ENCODE peak calls at places on chromosome 11, in ten cellular contexts. One of them, this sample, is unnamed.

GRCh38 chr11:65355776-65356393 is 1.3 kb downstream of the TIGD3 start:
- DNase-seq in heart left ventricle: no peak
- DNase-seq in lower lobe of right lung: peak
- DNase-seq in osteoblast: peak
- DNase-seq in IMR-90: peak
- DNase-seq in colonic mucosa: peak
- DNase-seq in AG04450: no peak
- DNase-seq in OCI-LY7: no peak
- DNase-seq in cardiac fibroblast: peak
- DNase-seq in lower leg skin: peak
- DNase-seq in this sample: no peak

GRCh38 chr11:91792779-91793262 is 431.8 kb upstream of the FAT3 start:
- DNase-seq in heart left ventricle: no peak
- DNase-seq in lower lobe of right lung: no peak
- DNase-seq in osteoblast: no peak
- DNase-seq in IMR-90: no peak
- DNase-seq in colonic mucosa: no peak
- DNase-seq in AG04450: no peak
- DNase-seq in OCI-LY7: no peak
- DNase-seq in cardiac fibroblast: no peak
- DNase-seq in lower leg skin: no peak
- DNase-seq in this sample: no peak

GRCh38 chr11:69211540-69212120 is 55.9 kb downstream of the SMIM38 start:
- DNase-seq in heart left ventricle: no peak
- DNase-seq in lower lobe of right lung: no peak
- DNase-seq in osteoblast: peak
- DNase-seq in IMR-90: no peak
- DNase-seq in colonic mucosa: no peak
- DNase-seq in AG04450: no peak
- DNase-seq in OCI-LY7: no peak
- DNase-seq in cardiac fibroblast: no peak
- DNase-seq in lower leg skin: peak
- DNase-seq in this sample: no peak

GRCh38 chr11:106424111-106424510 is 346.6 kb downstream of the AASDHPPT start:
- DNase-seq in heart left ventricle: no peak
- DNase-seq in lower lobe of right lung: no peak
- DNase-seq in osteoblast: no peak
- DNase-seq in IMR-90: peak
- DNase-seq in colonic mucosa: no peak
- DNase-seq in AG04450: peak
- DNase-seq in OCI-LY7: no peak
- DNase-seq in cardiac fibroblast: peak
- DNase-seq in lower leg skin: no peak
- DNase-seq in this sample: peak

GRCh38 chr11:70034740-70035365 is 43.3 kb upstream of the ANO1 start:
- DNase-seq in heart left ventricle: no peak
- DNase-seq in lower lobe of right lung: no peak
- DNase-seq in osteoblast: no peak
- DNase-seq in IMR-90: no peak
- DNase-seq in colonic mucosa: peak
- DNase-seq in AG04450: no peak
- DNase-seq in OCI-LY7: no peak
- DNase-seq in cardiac fibroblast: no peak
- DNase-seq in lower leg skin: peak
- DNase-seq in this sample: no peak

GRCh38 chr11:17927643-17928343 is 85.1 kb downstream of the SERGEF start:
- DNase-seq in heart left ventricle: no peak
- DNase-seq in lower lobe of right lung: no peak
- DNase-seq in osteoblast: no peak
- DNase-seq in IMR-90: peak
- DNase-seq in colonic mucosa: no peak
- DNase-seq in AG04450: peak
- DNase-seq in OCI-LY7: no peak
- DNase-seq in cardiac fibroblast: peak
- DNase-seq in lower leg skin: no peak
- DNase-seq in this sample: peak

GRCh38 chr11:122258446-122258994 is 142.5 kb upstream of the BLID start:
- DNase-seq in heart left ventricle: no peak
- DNase-seq in lower lobe of right lung: no peak
- DNase-seq in osteoblast: no peak
- DNase-seq in IMR-90: no peak
- DNase-seq in colonic mucosa: no peak
- DNase-seq in AG04450: no peak
- DNase-seq in OCI-LY7: no peak
- DNase-seq in cardiac fibroblast: no peak
- DNase-seq in lower leg skin: no peak
- DNase-seq in this sample: no peak

GRCh38 chr11:134539285-134539684 is 127.2 kb upstream of the B3GAT1 start:
- DNase-seq in heart left ventricle: no peak
- DNase-seq in lower lobe of right lung: no peak
- DNase-seq in osteoblast: no peak
- DNase-seq in IMR-90: no peak
- DNase-seq in colonic mucosa: no peak
- DNase-seq in AG04450: no peak
- DNase-seq in OCI-LY7: no peak
- DNase-seq in cardiac fibroblast: no peak
- DNase-seq in lower leg skin: peak
- DNase-seq in this sample: no peak

GRCh38 chr11:64801591-64802369 is 1.2 kb downstream of the MAP4K2 start:
- DNase-seq in heart left ventricle: no peak
- DNase-seq in lower lobe of right lung: no peak
- DNase-seq in osteoblast: peak
- DNase-seq in IMR-90: no peak
- DNase-seq in colonic mucosa: no peak
- DNase-seq in AG04450: no peak
- DNase-seq in OCI-LY7: peak
- DNase-seq in cardiac fibroblast: no peak
- DNase-seq in lower leg skin: no peak
- DNase-seq in this sample: no peak

GRCh38 chr11:12668166-12668565 is 6.1 kb upstream of the TEAD1 start:
- DNase-seq in heart left ventricle: no peak
- DNase-seq in lower lobe of right lung: no peak
- DNase-seq in osteoblast: no peak
- DNase-seq in IMR-90: no peak
- DNase-seq in colonic mucosa: no peak
- DNase-seq in AG04450: no peak
- DNase-seq in OCI-LY7: no peak
- DNase-seq in cardiac fibroblast: no peak
- DNase-seq in lower leg skin: no peak
- DNase-seq in this sample: no peak

GRCh38 chr11:68903288-68903630 is 373 bp downstream of the MRPL21 start:
- DNase-seq in heart left ventricle: no peak
- DNase-seq in lower lobe of right lung: no peak
- DNase-seq in osteoblast: no peak
- DNase-seq in IMR-90: no peak
- DNase-seq in colonic mucosa: no peak
- DNase-seq in AG04450: no peak
- DNase-seq in OCI-LY7: no peak
- DNase-seq in cardiac fibroblast: peak
- DNase-seq in lower leg skin: no peak
- DNase-seq in this sample: no peak

GRCh38 chr11:69218271-69218682 is 62.5 kb downstream of the SMIM38 start:
- DNase-seq in heart left ventricle: no peak
- DNase-seq in lower lobe of right lung: no peak
- DNase-seq in osteoblast: peak
- DNase-seq in IMR-90: peak
- DNase-seq in colonic mucosa: no peak
- DNase-seq in AG04450: no peak
- DNase-seq in OCI-LY7: no peak
- DNase-seq in cardiac fibroblast: no peak
- DNase-seq in lower leg skin: peak
- DNase-seq in this sample: peak

GRCh38 chr11:61083601-61084147 is 18.6 kb upstream of the CD5 start:
- DNase-seq in heart left ventricle: no peak
- DNase-seq in lower lobe of right lung: no peak
- DNase-seq in osteoblast: no peak
- DNase-seq in IMR-90: no peak
- DNase-seq in colonic mucosa: no peak
- DNase-seq in AG04450: no peak
- DNase-seq in OCI-LY7: no peak
- DNase-seq in cardiac fibroblast: no peak
- DNase-seq in lower leg skin: no peak
- DNase-seq in this sample: no peak

GRCh38 chr11:115653926-115654325 is 149.7 kb upstream of the CADM1 start:
- DNase-seq in heart left ventricle: peak
- DNase-seq in lower lobe of right lung: no peak
- DNase-seq in osteoblast: peak
- DNase-seq in IMR-90: no peak
- DNase-seq in colonic mucosa: peak
- DNase-seq in AG04450: no peak
- DNase-seq in OCI-LY7: no peak
- DNase-seq in cardiac fibroblast: no peak
- DNase-seq in lower leg skin: no peak
- DNase-seq in this sample: peak

DNA sequence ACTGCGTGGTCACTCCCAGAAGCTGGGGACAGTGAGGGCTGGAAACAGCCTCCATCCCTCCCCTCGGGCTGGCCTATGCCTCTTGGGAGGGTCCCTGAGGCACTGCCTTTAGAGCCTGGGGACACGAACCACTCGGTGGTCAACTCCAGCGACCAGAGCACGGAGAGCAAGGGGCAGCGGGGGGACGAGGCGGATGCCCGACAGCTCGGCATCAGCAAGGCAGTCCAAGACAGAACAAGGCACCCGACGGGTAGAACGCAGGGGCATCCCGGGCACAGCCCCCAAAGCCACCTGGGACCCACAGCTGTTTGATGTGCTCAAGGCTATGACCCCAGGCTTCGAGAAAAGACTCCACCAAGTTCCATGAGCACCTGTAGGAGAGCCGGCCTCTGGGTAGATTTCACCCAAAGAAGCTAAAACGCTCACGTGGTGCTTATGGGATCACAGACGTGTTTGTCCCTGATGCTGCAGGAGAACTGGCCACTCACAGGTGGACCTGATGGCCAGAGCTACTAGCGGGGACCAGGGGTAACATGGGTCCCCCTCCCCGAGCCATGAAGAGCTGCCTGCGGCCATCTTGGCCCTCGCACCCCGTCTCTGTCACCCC is 510 bp upstream of the LSP1 start:
- DNase-seq in heart left ventricle: no peak
- DNase-seq in lower lobe of right lung: no peak
- DNase-seq in osteoblast: no peak
- DNase-seq in IMR-90: no peak
- DNase-seq in colonic mucosa: no peak
- DNase-seq in AG04450: no peak
- DNase-seq in OCI-LY7: no peak
- DNase-seq in cardiac fibroblast: no peak
- DNase-seq in lower leg skin: no peak
- DNase-seq in this sample: no peak
- H3K4me3 ChIP-seq in heart left ventricle: peak
- H3K4me3 ChIP-seq in lower lobe of right lung: peak
- H3K4me3 ChIP-seq in osteoblast: no peak
- H3K4me3 ChIP-seq in IMR-90: no peak
- H3K4me3 ChIP-seq in colonic mucosa: peak
- H3K4me3 ChIP-seq in AG04450: no peak
- H3K4me3 ChIP-seq in OCI-LY7: peak
- H3K4me3 ChIP-seq in cardiac fibroblast: no peak
- H3K4me3 ChIP-seq in lower leg skin: no peak
- H3K4me3 ChIP-seq in this sample: no peak

DNA sequence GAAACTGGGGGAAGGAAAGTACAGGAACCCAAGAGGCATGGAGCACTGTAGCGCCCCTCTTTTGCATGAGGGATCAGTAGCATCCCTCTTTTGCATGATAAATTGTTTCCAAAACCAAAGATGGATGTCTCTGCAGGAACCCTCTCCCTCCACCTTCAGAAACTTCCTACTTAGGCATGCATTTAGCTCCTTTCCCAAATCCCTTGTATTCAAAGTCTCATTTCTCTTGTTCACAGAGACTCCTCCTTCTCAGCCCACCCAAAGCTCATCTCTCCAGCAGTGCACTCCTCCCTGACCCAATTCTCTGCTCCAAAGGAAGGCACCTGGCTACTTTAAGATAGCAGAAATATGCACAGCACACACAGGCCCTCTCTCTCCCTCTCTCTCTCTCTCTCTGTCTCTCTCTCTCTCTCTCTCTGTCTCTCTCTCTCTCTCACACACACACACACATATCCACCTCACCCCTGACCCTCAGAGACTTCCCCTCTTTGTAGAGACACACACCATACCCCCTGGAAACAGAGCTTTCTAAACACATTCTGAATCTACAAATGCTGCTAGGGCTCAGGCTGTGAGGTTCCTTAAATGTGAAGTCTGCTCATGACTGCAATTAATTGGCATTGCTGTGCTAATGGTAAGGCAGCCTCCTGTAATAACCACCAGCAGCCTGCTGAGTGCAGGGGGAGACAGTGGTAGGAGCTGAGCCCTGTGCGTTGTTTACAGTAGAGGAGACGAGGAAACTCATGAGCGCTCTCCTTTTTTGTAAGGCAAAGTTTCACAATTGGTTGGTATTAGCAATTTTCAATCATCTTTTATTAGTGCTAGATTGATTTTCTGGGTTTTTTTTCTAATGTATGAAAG is 519.6 kb downstream of the NTM start:
- DNase-seq in heart left ventricle: no peak
- DNase-seq in lower lobe of right lung: no peak
- DNase-seq in osteoblast: no peak
- DNase-seq in IMR-90: peak
- DNase-seq in colonic mucosa: no peak
- DNase-seq in AG04450: no peak
- DNase-seq in OCI-LY7: no peak
- DNase-seq in cardiac fibroblast: peak
- DNase-seq in lower leg skin: no peak
- DNase-seq in this sample: no peak
- TF ChIP-seq CTCF in heart left ventricle: no peak
- TF ChIP-seq CTCF in lower lobe of right lung: no peak
- TF ChIP-seq CTCF in osteoblast: no peak
- TF ChIP-seq CTCF in IMR-90: peak
- TF ChIP-seq CTCF in colonic mucosa: no peak
- TF ChIP-seq CTCF in AG04450: peak
- TF ChIP-seq CTCF in OCI-LY7: no peak
- TF ChIP-seq CTCF in cardiac fibroblast: no peak
- TF ChIP-seq CTCF in lower leg skin: no peak
- TF ChIP-seq CTCF in this sample: no peak

GRCh38 chr11:73137262-73137941 is 4.7 kb downstream of the FCHSD2 start:
- DNase-seq in heart left ventricle: no peak
- DNase-seq in lower lobe of right lung: no peak
- DNase-seq in osteoblast: no peak
- DNase-seq in IMR-90: no peak
- DNase-seq in colonic mucosa: no peak
- DNase-seq in AG04450: no peak
- DNase-seq in OCI-LY7: peak
- DNase-seq in cardiac fibroblast: no peak
- DNase-seq in lower leg skin: peak
- DNase-seq in this sample: no peak
- H3K4me3 ChIP-seq in heart left ventricle: no peak
- H3K4me3 ChIP-seq in lower lobe of right lung: no peak
- H3K4me3 ChIP-seq in osteoblast: no peak
- H3K4me3 ChIP-seq in IMR-90: no peak
- H3K4me3 ChIP-seq in colonic mucosa: no peak
- H3K4me3 ChIP-seq in AG04450: no peak
- H3K4me3 ChIP-seq in OCI-LY7: peak
- H3K4me3 ChIP-seq in cardiac fibroblast: no peak
- H3K4me3 ChIP-seq in lower leg skin: no peak
- H3K4me3 ChIP-seq in this sample: no peak

GRCh38 chr11:76419896-76420295 is 24.9 kb upstream of the EMSY start:
- DNase-seq in heart left ventricle: no peak
- DNase-seq in lower lobe of right lung: no peak
- DNase-seq in osteoblast: no peak
- DNase-seq in IMR-90: no peak
- DNase-seq in colonic mucosa: no peak
- DNase-seq in AG04450: no peak
- DNase-seq in OCI-LY7: peak
- DNase-seq in cardiac fibroblast: peak
- DNase-seq in lower leg skin: no peak
- DNase-seq in this sample: no peak
- TF ChIP-seq CTCF in heart left ventricle: no peak
- TF ChIP-seq CTCF in lower lobe of right lung: peak
- TF ChIP-seq CTCF in osteoblast: peak
- TF ChIP-seq CTCF in IMR-90: peak
- TF ChIP-seq CTCF in colonic mucosa: peak
- TF ChIP-seq CTCF in AG04450: peak
- TF ChIP-seq CTCF in OCI-LY7: peak
- TF ChIP-seq CTCF in cardiac fibroblast: peak
- TF ChIP-seq CTCF in lower leg skin: no peak
- TF ChIP-seq CTCF in this sample: peak